ENCODE peak calls at places on chromosomes 11 and 22, in six cellular contexts. K is HCT116, N is GM12878, R is K562, E is H1, Q is SK-N-SH. U is an unnamed sample.
A peak's percentile ranks its signal among the peaks of the same experiment; 100 is the strongest.

GRCh38 chr22:17540481-17540880 is 22.8 kb upstream of the SLC25A18 start:
- DNase-seq in K (no peak), N (no peak), R (peak; percentile 67), E (peak; percentile 82), Q (no peak), U (no peak)

GRCh38 chr22:48811885-48812284 is 1015.8 kb downstream of the BRD1 start:
- DNase-seq in K (no peak), N (no peak), R (no peak), E (no peak), Q (no peak), U (no peak)

GRCh38 chr22:20648306-20648903 is 125.5 kb upstream of the SERPIND1 start:
- DNase-seq in K (no peak), N (no peak), R (peak; percentile 33), E (peak; percentile 11), Q (no peak), U (no peak)

GRCh38 chr11:12132790-12133145 is 22.4 kb downstream of the MICAL2 start:
- DNase-seq in K (no peak), N (no peak), R (no peak), E (no peak), Q (no peak), U (no peak)

GRCh38 chr11:128279861-128280260 is 307.5 kb downstream of the ETS1 start:
- DNase-seq in K (no peak), N (no peak), R (no peak), E (no peak), Q (no peak), U (no peak)

GRCh38 chr11:77813256-77813655 is 7.3 kb downstream of the RSF1 start:
- DNase-seq in K (no peak), N (no peak), R (no peak), E (no peak), Q (no peak), U (no peak)

GRCh38 chr11:487571-488021 is 19.4 kb downstream of the RNH1 start:
- DNase-seq in K (no peak), N (no peak), R (no peak), E (no peak), Q (no peak), U (no peak)

GRCh38 chr11:1353383-1354124 is 36.2 kb upstream of the BRSK2 start:
- DNase-seq in K (no peak), N (no peak), R (no peak), E (no peak), Q (peak; percentile 4), U (peak; percentile 62)

GRCh38 chr11:121932646-121933185 is 183.3 kb downstream of the BLID start:
- DNase-seq in K (no peak), N (no peak), R (no peak), E (no peak), Q (no peak), U (no peak)

GRCh38 chr11:121933694-121934093 is 182.3 kb downstream of the BLID start:
- DNase-seq in K (no peak), N (no peak), R (no peak), E (no peak), Q (no peak), U (no peak)

GRCh38 chr11:121931748-121932352 is 184.2 kb downstream of the BLID start:
- DNase-seq in K (no peak), N (no peak), R (no peak), E (no peak), Q (no peak), U (no peak)

GRCh38 chr11:121931121-121931520 is 184.9 kb downstream of the BLID start:
- DNase-seq in K (no peak), N (no peak), R (no peak), E (no peak), Q (no peak), U (no peak)

DNA sequence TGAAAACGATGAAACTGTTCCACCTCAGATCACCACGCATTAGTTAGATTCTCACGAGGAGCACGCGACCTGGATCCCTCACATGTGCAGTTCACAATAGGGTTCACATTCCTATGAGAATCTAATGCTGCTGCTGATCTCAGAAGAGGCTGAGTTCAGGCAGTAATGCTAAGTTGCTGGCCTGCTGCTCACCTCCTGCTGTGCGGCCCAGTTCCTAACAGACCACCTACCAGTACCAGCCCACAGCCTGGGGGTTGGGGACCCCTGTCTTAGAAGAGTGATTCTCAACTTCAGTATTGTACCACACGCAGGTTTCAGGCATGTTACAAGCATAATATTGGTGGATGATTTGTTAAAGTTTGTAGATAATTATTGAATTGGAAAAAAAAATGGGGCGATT is 182.7 kb downstream of the BLID start:
- DNase-seq in K (no peak), N (no peak), R (no peak), E (no peak), Q (no peak), U (no peak)
- TF ChIP-seq JUND in K (no peak), N (no peak), R (no peak), E (no peak), Q (no peak), U (no peak)

GRCh38 chr22:29641781-29642355 is 38.4 kb downstream of the NF2 start:
- DNase-seq in K (no peak), N (no peak), R (no peak), E (no peak), Q (no peak), U (no peak)

GRCh38 chr22:29639096-29639495 is 35.7 kb downstream of the NF2 start:
- DNase-seq in K (no peak), N (no peak), R (no peak), E (no peak), Q (no peak), U (no peak)

GRCh38 chr22:29641052-29641780 is 37.8 kb downstream of the NF2 start:
- DNase-seq in K (no peak), N (no peak), R (no peak), E (no peak), Q (no peak), U (no peak)

GRCh38 chr22:29638678-29639077 is 35.2 kb downstream of the NF2 start:
- DNase-seq in K (no peak), N (no peak), R (no peak), E (no peak), Q (no peak), U (no peak)

DNA sequence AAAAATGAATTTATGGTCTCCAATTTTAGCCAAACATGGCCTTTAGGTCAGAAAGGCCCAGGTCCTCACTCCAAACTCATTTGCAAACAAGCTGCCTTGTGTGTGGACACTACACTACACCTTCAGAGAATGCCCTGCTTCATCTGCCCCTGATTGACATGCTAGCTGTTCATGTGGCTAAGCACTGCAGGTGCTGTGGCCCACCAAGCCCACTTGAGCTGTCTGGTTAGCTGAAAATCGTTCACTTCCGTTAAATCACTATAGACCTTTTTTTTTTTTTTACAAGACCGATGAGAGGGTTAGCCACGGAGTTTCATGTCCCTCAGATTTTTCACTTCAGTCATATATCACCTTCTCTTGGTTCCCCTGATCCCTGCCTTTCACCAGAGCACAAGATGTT is 39.3 kb downstream of the NF2 start:
- DNase-seq in K (no peak), N (no peak), R (no peak), E (no peak), Q (no peak), U (no peak)
- TF ChIP-seq JUND in K (no peak), N (no peak), R (no peak), E (no peak), Q (no peak), U (no peak)

GRCh38 chr11:15970506-15971214 is 385.7 kb downstream of the SOX6 start:
- DNase-seq in K (no peak), N (no peak), R (peak; percentile 20), E (no peak), Q (no peak), U (no peak)

GRCh38 chr11:15968461-15969130 is 387.8 kb downstream of the SOX6 start:
- DNase-seq in K (no peak), N (no peak), R (no peak), E (no peak), Q (no peak), U (no peak)

GRCh38 chr11:15967966-15968365 is 388.4 kb downstream of the SOX6 start:
- DNase-seq in K (no peak), N (no peak), R (no peak), E (no peak), Q (no peak), U (no peak)

GRCh38 chr11:15969701-15970329 is 386.5 kb downstream of the SOX6 start:
- DNase-seq in K (no peak), N (peak; percentile 35), R (no peak), E (no peak), Q (no peak), U (no peak)

GRCh38 chr11:15969281-15969680 is 387.1 kb downstream of the SOX6 start:
- DNase-seq in K (no peak), N (peak; percentile 32), R (peak; percentile 76), E (no peak), Q (no peak), U (no peak)
- TF ChIP-seq JUND in K (peak; percentile 15), N (no peak), R (peak; percentile 87), E (no peak), Q (no peak), U (no peak)

GRCh38 chr11:93529707-93530467 is 13.3 kb downstream of the SMCO4 start:
- DNase-seq in K (no peak), N (no peak), R (no peak), E (no peak), Q (no peak), U (no peak)
- TF ChIP-seq JUND in K (no peak), N (no peak), R (no peak), E (no peak), Q (no peak), U (no peak)

DNA sequence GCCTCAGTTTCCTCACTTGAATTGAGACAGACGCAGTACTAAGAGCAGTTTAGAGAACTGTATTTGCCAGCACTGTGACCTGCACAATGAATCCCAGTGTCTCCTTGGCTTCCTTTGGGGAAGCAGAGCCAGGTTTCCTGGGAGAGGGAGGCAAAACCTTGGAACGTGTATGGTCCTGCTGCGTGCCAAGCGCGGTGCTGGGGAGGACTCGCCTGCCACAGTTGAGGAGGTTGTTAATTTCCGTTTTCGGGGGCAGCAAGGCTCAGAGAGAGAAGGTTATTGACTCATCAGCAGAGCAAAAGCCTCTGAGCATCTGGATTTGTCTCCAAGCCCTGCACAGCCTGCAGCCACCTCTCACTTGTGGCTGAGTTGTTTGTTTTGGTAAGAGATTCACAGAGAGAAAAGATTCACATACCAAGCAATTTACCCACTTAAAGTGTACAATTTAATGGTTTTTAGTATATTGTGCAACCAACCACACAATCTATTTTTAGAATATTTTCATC is 10.8 kb downstream of the SYT12 start:
- DNase-seq in K (no peak), N (no peak), R (no peak), E (no peak), Q (no peak), U (no peak)
- TF ChIP-seq JUND in K (no peak), N (no peak), R (no peak), E (no peak), Q (no peak), U (no peak)